ENCODE peak calls at places on chromosomes 3 and 15, in four cellular contexts. M is astrocyte of the spinal cord; A is CD4-positive, alpha-beta T cell; G is tibial artery. W is an unnamed sample.
A peak's percentile ranks its signal among the peaks of the same experiment; 100 is the strongest.

GRCh38 chr3:194983620-194984019 is 287.3 kb downstream of the XXYLT1 start:
- DNase-seq in G (no peak), M (no peak), A (no peak), W (no peak)

GRCh38 chr3:172629470-172629869 is 81.4 kb downstream of the NCEH1 start:
- DNase-seq in M (no peak), A (no peak), G (no peak), W (no peak)

GRCh38 chr3:132117642-132118041 is 82.8 kb upstream of the CPNE4 start:
- DNase-seq in G (no peak), A (no peak), M (no peak), W (no peak)

GRCh38 chr3:37944243-37944955 is 46.2 kb upstream of the VILL start:
- DNase-seq in M (no peak), G (no peak), A (no peak), W (no peak)

GRCh38 chr3:195859061-195859845 is 47.5 kb upstream of the MUC4 start:
- DNase-seq in M (peak; percentile 55), G (peak; percentile 84), A (peak; percentile 72), W (peak; percentile 84)

GRCh38 chr3:70110066-70110465 is 110.5 kb downstream of the SAMMSON start:
- DNase-seq in A (no peak), G (no peak), M (no peak), W (no peak)

GRCh38 chr3:58222161-58222724 is 11.5 kb upstream of the DNASE1L3 start:
- DNase-seq in G (no peak), A (no peak), M (no peak), W (no peak)

GRCh38 chr15:45790325-45790943 is 155.6 kb downstream of the SQOR start:
- DNase-seq in A (no peak), M (no peak), G (no peak), W (peak; percentile 27)

GRCh38 chr15:95409924-95410323 is 920.6 kb upstream of the NR2F2 start:
- DNase-seq in M (no peak), A (no peak), G (no peak), W (no peak)

GRCh38 chr15:65213241-65213640 is 2.0 kb upstream of the CILP start:
- DNase-seq in M (no peak), A (no peak), G (peak; percentile 68), W (no peak)

GRCh38 chr3:134457331-134458125 is 28.3 kb downstream of the ANAPC13 start:
- DNase-seq in M (no peak), G (no peak), A (no peak), W (no peak)

GRCh38 chr3:102225407-102226132 is 209.2 kb upstream of the ZPLD1 start:
- DNase-seq in M (peak; percentile 82), G (no peak), A (no peak), W (peak; percentile 29)

GRCh38 chr3:183283886-183284285 is 30.8 kb downstream of the B3GNT5 start:
- DNase-seq in A (no peak), M (no peak), G (no peak), W (no peak)

GRCh38 chr15:92098869-92099268 is 245.4 kb downstream of the SLCO3A1 start:
- DNase-seq in M (no peak), G (no peak), A (no peak), W (no peak)

GRCh38 chr3:195467641-195468390 is 25.0 kb upstream of the ACAP2 start:
- DNase-seq in G (no peak), A (no peak), M (peak; percentile 75), W (no peak)

GRCh38 chr15:64981812-64982431 is 7.8 kb downstream of the SPG21 start:
- DNase-seq in G (no peak), A (no peak), M (no peak), W (no peak)

GRCh38 chr3:8825153-8825825 is 55.9 kb upstream of the OXTR start:
- DNase-seq in M (no peak), A (no peak), G (no peak), W (no peak)

GRCh38 chr3:158097571-158098553 is 8.4 kb downstream of the SHOX2 start:
- DNase-seq in A (peak; percentile 61), G (no peak), M (peak; percentile 55), W (peak; percentile 94)

DNA sequence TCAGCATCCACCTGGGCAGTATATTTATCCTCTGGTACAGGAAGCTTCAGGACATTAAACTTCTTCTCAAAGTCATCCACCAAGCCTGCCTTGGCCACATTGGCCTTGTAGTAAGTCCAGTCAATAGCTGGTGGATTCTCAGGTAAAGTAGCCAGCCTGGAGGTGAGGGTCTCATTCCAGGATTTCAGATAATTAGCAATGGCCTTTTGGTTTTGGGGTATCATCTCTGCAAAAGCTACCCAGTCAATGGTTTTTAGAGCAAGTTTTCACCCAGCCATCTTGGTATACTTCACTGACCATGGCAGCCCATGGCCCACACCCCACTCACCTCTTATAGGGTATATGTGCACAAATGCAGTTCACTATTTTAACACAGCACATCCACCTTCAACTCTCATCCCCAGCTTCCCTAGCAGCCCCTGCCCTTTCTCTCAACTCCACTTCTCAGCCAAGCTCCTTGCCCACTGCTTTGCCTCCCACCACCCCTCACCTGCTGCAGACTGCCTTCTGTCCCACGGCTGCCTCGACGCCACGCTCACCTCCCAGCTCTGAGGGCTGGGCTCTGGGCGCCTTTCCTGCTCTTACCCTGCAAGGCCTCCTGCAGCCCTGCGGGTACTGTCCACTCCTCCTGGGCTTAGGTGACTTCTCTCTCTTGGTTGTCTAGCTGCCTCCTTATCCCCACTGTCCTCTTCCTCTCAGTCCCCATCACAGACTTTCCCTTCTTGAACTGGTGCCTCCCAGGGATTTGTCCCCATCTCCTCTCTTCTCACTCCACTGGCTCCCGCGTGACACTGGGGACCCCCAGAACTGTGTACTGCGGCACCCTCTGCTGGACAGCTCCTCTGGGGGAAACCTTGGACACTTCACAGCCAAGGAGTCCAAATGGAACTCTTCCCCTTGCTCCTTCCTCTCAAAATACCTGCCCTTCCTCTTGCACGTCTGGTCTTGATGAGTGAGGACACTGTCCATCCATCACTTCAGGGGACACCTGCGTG is 1.7 kb upstream of the TGM5 start:
- DNase-seq in M (peak; percentile 10), G (no peak), A (no peak), W (peak; percentile 57)
- TF ChIP-seq CTCF in M (peak; percentile 64), G (peak; percentile 17), A (no peak), W (peak; percentile 59)

GRCh38 chr3:71456826-71457225 is 126.7 kb downstream of the FOXP1 start:
- DNase-seq in M (no peak), A (no peak), G (no peak), W (no peak)

GRCh38 chr3:71456155-71456554 is 127.4 kb downstream of the FOXP1 start:
- DNase-seq in A (no peak), G (no peak), M (no peak), W (no peak)

GRCh38 chr3:71453822-71454512 is 129.6 kb downstream of the FOXP1 start:
- DNase-seq in G (no peak), A (no peak), M (no peak), W (no peak)

GRCh38 chr3:71453319-71453718 is 130.2 kb downstream of the FOXP1 start:
- DNase-seq in G (no peak), M (no peak), A (no peak), W (no peak)

DNA sequence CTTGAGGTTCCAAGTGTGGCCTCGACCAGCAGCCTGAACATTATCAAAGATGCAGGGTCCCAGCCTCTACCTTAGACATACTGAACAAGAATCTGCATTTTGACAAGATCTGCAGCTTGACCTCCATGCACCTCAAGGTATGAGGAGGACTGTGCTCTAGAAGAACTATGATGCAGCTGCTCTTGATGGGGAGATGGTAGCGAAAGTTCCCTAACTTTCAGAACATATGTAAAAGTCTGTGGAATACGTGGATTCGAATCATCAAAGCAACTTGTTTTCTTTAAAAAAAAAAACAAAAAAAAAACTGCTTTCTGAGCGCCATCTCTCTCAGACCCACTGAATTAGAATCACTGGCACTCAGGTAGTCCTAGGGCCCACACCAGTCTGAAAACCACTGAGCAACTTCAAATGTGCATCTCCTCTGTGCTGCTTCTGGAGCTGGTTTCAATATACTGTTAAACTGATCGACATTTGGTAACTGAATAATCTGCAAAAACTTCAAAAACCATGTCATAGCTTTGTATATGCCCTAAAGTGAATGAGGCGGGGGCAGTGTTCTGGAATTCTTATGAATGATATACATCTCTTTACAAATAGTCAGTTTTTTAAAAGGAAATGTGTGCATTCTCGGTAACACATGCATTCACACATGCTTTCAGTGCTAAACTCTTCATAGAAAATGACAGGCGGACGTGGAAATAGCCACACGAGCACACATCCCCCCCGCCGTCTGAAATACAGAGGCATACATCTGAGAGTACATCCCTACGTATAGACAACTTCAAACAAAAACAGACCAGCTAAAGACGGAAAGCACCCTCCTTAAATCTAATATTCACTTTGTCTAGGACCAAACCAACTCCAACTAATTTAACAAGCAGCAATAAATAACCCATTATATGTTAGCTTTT is 128.8 kb downstream of the FOXP1 start:
- DNase-seq in M (no peak), G (no peak), A (no peak), W (no peak)
- TF ChIP-seq CTCF in M (no peak), G (no peak), A (no peak), W (no peak)

GRCh38 chr3:113084777-113085176 is 94.0 kb downstream of the GTPBP8 start:
- DNase-seq in M (peak; percentile 80), G (no peak), A (no peak), W (no peak)

GRCh38 chr3:113088616-113089015 is 97.8 kb downstream of the GTPBP8 start:
- DNase-seq in G (no peak), A (no peak), M (no peak), W (no peak)

GRCh38 chr3:113091417-113091816 is 100.6 kb downstream of the GTPBP8 start:
- DNase-seq in G (no peak), M (no peak), A (no peak), W (no peak)

GRCh38 chr3:113092746-113093145 is 102.0 kb downstream of the GTPBP8 start:
- DNase-seq in M (no peak), A (no peak), G (no peak), W (no peak)

DNA sequence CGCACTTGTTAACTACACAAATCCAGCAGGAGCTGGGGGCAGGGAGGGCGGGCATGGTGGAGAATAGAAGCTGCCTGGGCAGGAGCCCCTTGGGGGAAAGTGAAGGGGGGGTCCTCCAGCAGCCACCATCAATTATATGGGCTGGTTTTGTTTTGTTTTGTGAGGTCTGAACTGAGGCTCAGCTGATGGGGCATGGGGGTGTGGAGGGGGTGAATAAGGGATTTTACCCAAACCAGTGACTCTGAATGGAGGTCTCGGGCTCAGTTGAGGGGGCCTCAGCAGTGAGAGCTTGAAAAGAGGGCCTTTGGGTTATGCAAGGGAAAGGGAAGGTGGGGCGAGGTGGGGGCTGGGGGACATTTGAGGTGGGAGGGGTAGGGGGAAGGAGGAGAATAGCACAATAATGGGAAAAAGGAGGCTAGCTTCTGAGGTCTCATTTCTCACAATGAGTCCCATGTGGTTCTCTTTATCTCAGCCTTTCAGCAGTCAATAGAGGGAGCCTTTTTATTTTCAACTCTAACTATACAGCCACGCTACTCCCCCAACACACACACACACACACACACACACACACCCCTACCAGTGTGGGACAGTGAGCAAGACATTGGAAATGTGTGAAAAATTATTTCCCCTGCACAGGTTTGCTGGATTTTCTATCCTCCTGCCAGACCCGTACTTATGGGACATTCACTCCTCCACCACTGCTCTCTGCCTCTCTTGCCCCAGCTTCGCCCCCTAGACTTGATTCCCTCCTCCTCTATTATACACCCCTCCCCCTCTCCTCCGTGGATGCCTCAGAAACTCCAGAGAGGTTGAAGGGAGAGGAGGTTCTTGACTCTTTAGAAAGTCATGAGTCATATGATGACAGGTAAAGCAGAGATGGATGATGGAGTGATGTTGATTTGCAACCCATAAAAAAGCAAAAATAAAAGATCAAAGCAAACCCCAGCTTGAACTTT is 96.0 kb downstream of the GTPBP8 start:
- DNase-seq in M (no peak), A (no peak), G (no peak), W (no peak)
- TF ChIP-seq CTCF in M (no peak), A (no peak), G (no peak), W (no peak)

GRCh38 chr3:24361661-24362060 is 133.0 kb downstream of the THRB start:
- DNase-seq in G (no peak), A (no peak), M (no peak), W (no peak)

GRCh38 chr3:24359102-24359501 is 135.5 kb downstream of the THRB start:
- DNase-seq in G (no peak), M (no peak), A (no peak), W (no peak)

GRCh38 chr3:24360946-24361345 is 133.7 kb downstream of the THRB start:
- DNase-seq in G (no peak), A (no peak), M (no peak), W (no peak)

GRCh38 chr3:24357635-24358034 is 137.0 kb downstream of the THRB start:
- DNase-seq in A (no peak), G (no peak), M (no peak), W (no peak)

GRCh38 chr3:24359645-24360462 is 134.8 kb downstream of the THRB start:
- DNase-seq in G (no peak), M (no peak), A (no peak), W (no peak)
- TF ChIP-seq CTCF in G (peak; percentile 31), M (no peak), A (no peak), W (no peak)